ENCODE peak calls at places on chromosome 18, in five cellular contexts. One of them, this sample, is unnamed. For H3K4me1, the result is how much of the 10 kb centered on the place peaks cover.

GRCh38 chr18:78776151-78776550 is 203.5 kb upstream of the SALL3 start:
- DNase-seq in psoas muscle: no peak
- DNase-seq in adrenal gland: no peak
- DNase-seq in left lung: no peak
- DNase-seq in transverse colon: peak
- DNase-seq in this sample: no peak

GRCh38 chr18:77560334-77560970 is 310.8 kb downstream of the GALR1 start:
- DNase-seq in left lung: no peak
- DNase-seq in psoas muscle: no peak
- DNase-seq in adrenal gland: no peak
- DNase-seq in transverse colon: no peak
- DNase-seq in this sample: no peak

GRCh38 chr18:38563396-38563980 is 997.9 kb upstream of the CELF4 start:
- DNase-seq in adrenal gland: no peak
- DNase-seq in transverse colon: no peak
- DNase-seq in psoas muscle: no peak
- DNase-seq in left lung: no peak
- DNase-seq in this sample: no peak

GRCh38 chr18:13934058-13934457 is 18.7 kb upstream of the MC2R start:
- DNase-seq in left lung: no peak
- DNase-seq in adrenal gland: no peak
- DNase-seq in psoas muscle: no peak
- DNase-seq in transverse colon: no peak
- DNase-seq in this sample: no peak

GRCh38 chr18:42950732-42951131 is 164.8 kb downstream of the RIT2 start:
- DNase-seq in adrenal gland: no peak
- DNase-seq in psoas muscle: no peak
- DNase-seq in left lung: no peak
- DNase-seq in transverse colon: no peak
- DNase-seq in this sample: no peak

GRCh38 chr18:31093880-31094279 is 8.3 kb downstream of the DSC2 start:
- DNase-seq in adrenal gland: no peak
- DNase-seq in psoas muscle: no peak
- DNase-seq in left lung: no peak
- DNase-seq in transverse colon: no peak
- DNase-seq in this sample: no peak

GRCh38 chr18:79241755-79242154 is 154.0 kb upstream of the NFATC1 start:
- DNase-seq in psoas muscle: no peak
- DNase-seq in adrenal gland: no peak
- DNase-seq in transverse colon: no peak
- DNase-seq in left lung: no peak
- DNase-seq in this sample: no peak

GRCh38 chr18:24741961-24742738 is 281.7 kb downstream of the HRH4 start:
- DNase-seq in left lung: no peak
- DNase-seq in transverse colon: no peak
- DNase-seq in psoas muscle: no peak
- DNase-seq in adrenal gland: no peak
- DNase-seq in this sample: no peak

GRCh38 chr18:24018299-24018910 is 3.9 kb downstream of the TTC39C start:
- DNase-seq in psoas muscle: no peak
- DNase-seq in adrenal gland: no peak
- DNase-seq in transverse colon: no peak
- DNase-seq in left lung: no peak
- DNase-seq in this sample: no peak

GRCh38 chr18:11996907-11997306 is 15.6 kb downstream of the IMPA2 start:
- DNase-seq in left lung: no peak
- DNase-seq in transverse colon: no peak
- DNase-seq in adrenal gland: peak
- DNase-seq in psoas muscle: peak
- DNase-seq in this sample: no peak

GRCh38 chr18:76064998-76065397 is 430.0 kb downstream of the ZNF516 start:
- DNase-seq in transverse colon: no peak
- DNase-seq in adrenal gland: no peak
- DNase-seq in left lung: no peak
- DNase-seq in psoas muscle: no peak
- DNase-seq in this sample: no peak

GRCh38 chr18:69484699-69485396 is 84.2 kb downstream of the DOK6 start:
- DNase-seq in psoas muscle: no peak
- DNase-seq in adrenal gland: no peak
- DNase-seq in left lung: no peak
- DNase-seq in transverse colon: no peak
- DNase-seq in this sample: no peak

GRCh38 chr18:23422751-23423418 is 30.2 kb upstream of the RIOK3 start:
- DNase-seq in adrenal gland: peak
- DNase-seq in left lung: peak
- DNase-seq in psoas muscle: peak
- DNase-seq in transverse colon: peak
- DNase-seq in this sample: no peak

GRCh38 chr18:46712406-46712805 is 44.4 kb downstream of the ST8SIA5 start:
- DNase-seq in transverse colon: no peak
- DNase-seq in left lung: no peak
- DNase-seq in adrenal gland: peak
- DNase-seq in psoas muscle: peak
- DNase-seq in this sample: no peak

GRCh38 chr18:24552218-24552617 is 91.8 kb downstream of the HRH4 start:
- DNase-seq in left lung: no peak
- DNase-seq in adrenal gland: no peak
- DNase-seq in transverse colon: no peak
- DNase-seq in psoas muscle: no peak
- DNase-seq in this sample: no peak

GRCh38 chr18:76643996-76644395 is 149.0 kb upstream of the ZNF516 start:
- DNase-seq in psoas muscle: no peak
- DNase-seq in transverse colon: no peak
- DNase-seq in left lung: no peak
- DNase-seq in adrenal gland: no peak
- DNase-seq in this sample: no peak

GRCh38 chr18:77248873-77249582 is 620 bp upstream of the GALR1 start:
- DNase-seq in left lung: no peak
- DNase-seq in adrenal gland: no peak
- DNase-seq in transverse colon: no peak
- DNase-seq in psoas muscle: no peak
- DNase-seq in this sample: no peak

GRCh38 chr18:76756491-76757288 is 65.7 kb upstream of the ZNF236 start:
- DNase-seq in transverse colon: peak
- DNase-seq in adrenal gland: no peak
- DNase-seq in psoas muscle: peak
- DNase-seq in left lung: no peak
- DNase-seq in this sample: no peak

GRCh38 chr18:30280861-30281470 is 761.6 kb downstream of the DSC3 start:
- DNase-seq in adrenal gland: no peak
- DNase-seq in left lung: no peak
- DNase-seq in transverse colon: no peak
- DNase-seq in psoas muscle: no peak
- DNase-seq in this sample: no peak

GRCh38 chr18:4035521-4035920 is 419.6 kb downstream of the DLGAP1 start:
- DNase-seq in adrenal gland: no peak
- DNase-seq in left lung: no peak
- DNase-seq in psoas muscle: no peak
- DNase-seq in transverse colon: no peak
- DNase-seq in this sample: no peak

GRCh38 chr18:66587430-66587829 is 16.5 kb downstream of the CDH19 start:
- DNase-seq in left lung: no peak
- DNase-seq in psoas muscle: no peak
- DNase-seq in adrenal gland: no peak
- DNase-seq in transverse colon: no peak
- DNase-seq in this sample: no peak

GRCh38 chr18:23887035-23887434 is 127.5 kb upstream of the TTC39C start:
- DNase-seq in transverse colon: no peak
- DNase-seq in adrenal gland: no peak
- DNase-seq in left lung: no peak
- DNase-seq in psoas muscle: no peak
- DNase-seq in this sample: no peak

GRCh38 chr18:56447972-56448371 is 190.4 kb downstream of the TXNL1 start:
- DNase-seq in psoas muscle: no peak
- DNase-seq in adrenal gland: no peak
- DNase-seq in transverse colon: no peak
- DNase-seq in left lung: no peak
- DNase-seq in this sample: no peak

GRCh38 chr18:77865853-77866252 is 616.2 kb downstream of the GALR1 start:
- DNase-seq in transverse colon: no peak
- DNase-seq in psoas muscle: no peak
- DNase-seq in left lung: no peak
- DNase-seq in adrenal gland: no peak
- DNase-seq in this sample: no peak

GRCh38 chr18:55248497-55248896 is 289.2 kb upstream of the CCDC68 start:
- DNase-seq in transverse colon: no peak
- DNase-seq in psoas muscle: no peak
- DNase-seq in left lung: no peak
- DNase-seq in adrenal gland: no peak
- DNase-seq in this sample: no peak
- H3K27ac ChIP-seq in transverse colon: no peak
- H3K27ac ChIP-seq in psoas muscle: no peak
- H3K27ac ChIP-seq in left lung: no peak
- H3K27ac ChIP-seq in adrenal gland: no peak
- H3K27ac ChIP-seq in this sample: peak

DNA sequence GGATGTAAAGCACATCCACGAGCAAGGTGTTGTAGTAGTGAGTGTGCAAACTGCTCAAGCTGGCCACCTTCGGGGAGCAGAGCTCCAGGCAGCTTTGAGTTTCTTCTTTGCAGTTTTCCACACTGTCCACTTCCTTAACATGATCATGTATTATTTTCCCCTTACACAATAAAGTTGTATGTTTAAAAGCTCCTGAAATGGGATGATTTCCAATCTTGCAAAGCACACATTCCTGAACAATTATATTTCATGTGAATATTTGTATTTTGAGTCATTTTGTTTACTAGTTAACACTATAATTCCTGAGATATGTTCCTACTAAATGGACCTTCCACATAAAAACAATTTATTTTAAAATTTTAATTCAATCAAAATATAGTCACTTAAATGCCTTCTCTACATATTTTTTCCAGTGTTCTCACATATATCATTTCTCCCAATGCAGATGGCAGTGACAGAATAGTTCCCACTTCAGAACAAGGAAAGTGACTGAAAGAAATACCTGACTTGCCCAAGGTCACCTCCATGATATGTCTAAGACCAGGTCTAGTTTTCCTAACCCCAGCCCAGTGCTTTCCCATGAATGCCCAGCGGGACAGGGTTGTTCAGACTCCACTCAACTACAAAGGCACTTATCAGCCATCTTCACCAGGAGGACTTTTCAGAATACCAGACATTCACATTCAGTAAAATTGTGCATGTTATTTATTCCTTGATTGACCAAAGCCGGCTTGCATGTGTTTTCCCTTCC is 5.5 kb downstream of the CYB5A start:
- DNase-seq in psoas muscle: no peak
- DNase-seq in transverse colon: no peak
- DNase-seq in left lung: no peak
- DNase-seq in adrenal gland: no peak
- DNase-seq in this sample: no peak
- H3K4me1 ChIP-seq in psoas muscle: under half
- H3K4me1 ChIP-seq in transverse colon: half or more
- H3K4me1 ChIP-seq in left lung: half or more
- H3K4me1 ChIP-seq in adrenal gland: half or more
- H3K4me1 ChIP-seq in this sample: half or more

DNA sequence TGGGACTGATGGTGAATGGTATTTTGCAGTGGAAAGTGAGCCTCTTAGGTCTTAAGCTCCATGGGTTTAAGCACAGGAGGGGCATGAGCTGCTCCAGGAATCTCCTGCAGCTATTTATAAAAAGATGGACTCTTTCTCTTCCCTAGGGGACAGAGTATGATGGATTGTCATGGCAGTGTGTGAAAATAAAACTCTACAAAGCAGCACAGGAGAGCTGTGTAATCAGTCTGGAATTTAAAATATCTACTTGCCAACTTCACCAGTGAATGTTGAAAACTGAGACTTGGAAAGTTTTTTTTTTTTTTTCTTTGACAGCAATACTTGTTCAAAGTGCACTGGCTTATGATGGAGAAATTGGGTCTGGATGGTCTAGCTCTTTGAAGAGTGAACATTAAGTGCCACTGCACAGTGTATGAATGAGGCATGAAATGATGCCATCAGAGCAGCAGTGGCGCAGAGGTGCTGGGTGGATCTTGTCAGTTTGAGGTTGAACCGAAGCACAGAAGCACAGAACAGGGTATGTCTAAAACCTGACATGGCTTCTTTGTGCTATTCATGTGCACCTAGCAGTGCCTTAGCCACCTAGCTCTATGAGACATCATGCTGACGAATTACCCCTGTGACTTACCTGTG is 245.4 kb downstream of the PTPRM start:
- DNase-seq in left lung: no peak
- DNase-seq in psoas muscle: no peak
- DNase-seq in transverse colon: no peak
- DNase-seq in adrenal gland: no peak
- DNase-seq in this sample: no peak
- H3K27ac ChIP-seq in left lung: no peak
- H3K27ac ChIP-seq in psoas muscle: peak
- H3K27ac ChIP-seq in transverse colon: no peak
- H3K27ac ChIP-seq in adrenal gland: no peak
- H3K27ac ChIP-seq in this sample: peak

GRCh38 chr18:45102863-45103262 is 422.2 kb downstream of the SETBP1 start:
- DNase-seq in left lung: no peak
- DNase-seq in adrenal gland: no peak
- DNase-seq in transverse colon: no peak
- DNase-seq in psoas muscle: no peak
- DNase-seq in this sample: no peak

GRCh38 chr18:45106331-45106774 is 425.7 kb downstream of the SETBP1 start:
- DNase-seq in adrenal gland: no peak
- DNase-seq in left lung: peak
- DNase-seq in psoas muscle: no peak
- DNase-seq in transverse colon: peak
- DNase-seq in this sample: no peak

GRCh38 chr18:45107425-45107824 is 426.7 kb downstream of the SETBP1 start:
- DNase-seq in psoas muscle: no peak
- DNase-seq in left lung: no peak
- DNase-seq in transverse colon: no peak
- DNase-seq in adrenal gland: no peak
- DNase-seq in this sample: no peak

GRCh38 chr18:45104071-45104440 is 423.4 kb downstream of the SETBP1 start:
- DNase-seq in psoas muscle: no peak
- DNase-seq in left lung: no peak
- DNase-seq in adrenal gland: no peak
- DNase-seq in transverse colon: no peak
- DNase-seq in this sample: no peak

DNA sequence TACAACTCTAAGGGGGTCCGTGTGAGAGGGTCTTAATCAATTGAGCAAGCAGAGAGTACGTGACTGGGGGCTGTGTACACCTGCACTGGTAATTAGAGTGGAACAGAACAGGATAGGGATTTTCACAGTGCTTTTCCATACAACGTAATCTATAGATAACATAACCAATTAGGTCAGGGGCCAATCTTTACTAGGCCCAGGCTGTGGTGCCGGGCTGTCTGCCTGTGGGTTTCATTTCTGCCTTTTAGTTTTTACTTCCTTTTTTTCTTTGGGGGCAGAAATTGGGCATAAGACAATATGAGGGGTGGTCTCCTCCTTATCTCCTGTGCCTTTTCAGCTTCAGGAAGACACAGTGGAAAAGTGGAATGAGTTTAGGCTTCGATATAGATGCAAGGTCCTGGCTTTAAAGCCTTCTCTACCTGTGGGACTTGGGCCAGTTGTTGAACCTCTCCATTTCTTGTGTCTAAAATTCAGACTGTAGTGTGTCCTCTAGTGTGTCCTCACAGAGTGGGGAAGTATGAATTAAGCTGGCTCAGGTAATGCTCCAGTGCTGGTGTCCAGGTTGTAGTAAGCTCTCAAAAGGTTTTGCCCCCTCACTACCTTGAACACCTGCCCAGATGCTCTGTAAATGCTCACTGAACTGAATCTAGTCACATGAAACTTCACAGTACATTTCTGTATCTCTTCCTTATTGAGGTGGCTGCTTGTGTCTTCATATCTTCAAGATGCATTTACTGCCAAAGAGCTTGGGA is 422.8 kb downstream of the SETBP1 start:
- DNase-seq in left lung: no peak
- DNase-seq in psoas muscle: no peak
- DNase-seq in adrenal gland: no peak
- DNase-seq in transverse colon: no peak
- DNase-seq in this sample: no peak
- H3K4me1 ChIP-seq in left lung: under half
- H3K4me1 ChIP-seq in psoas muscle: under half
- H3K4me1 ChIP-seq in adrenal gland: under half
- H3K4me1 ChIP-seq in transverse colon: under half
- H3K4me1 ChIP-seq in this sample: under half